ENCODE peak calls at places on chromosome 10, in nine cellular contexts. L is transverse colon, K is tibial nerve, H is ovary, O is suprapubic skin, A is breast epithelium, C is esophagus muscularis mucosa, I is A549, U is prostate gland. N is an unnamed sample.

GRCh38 chr10:44933451-44933850 is 22.3 kb downstream of the TMEM72 start:
- DNase-seq in L (no peak), K (no peak), H (no peak), O (no peak), A (no peak), C (no peak), I (no peak), U (no peak), N (no peak)

GRCh38 chr10:104309980-104310978 is 28.0 kb downstream of the ITPRIP start:
- DNase-seq in L (no peak), K (peak; percentile 73), H (peak; percentile 84), O (peak; percentile 79), A (peak; percentile 77), C (no peak), I (no peak), U (peak; percentile 77), N (peak; percentile 56)

GRCh38 chr10:50621981-50622496 is 1.7 kb downstream of the SGMS1 start:
- DNase-seq in L (peak; percentile 95), K (peak; percentile 99), H (peak; percentile 99), O (peak; percentile 97), A (peak; percentile 88), C (peak; percentile 99), I (peak; percentile 85), U (peak; percentile 99), N (peak; percentile 98)

GRCh38 chr10:5666324-5667220 is at the start of gene ASB13:
- DNase-seq in L (peak; percentile 80), K (no peak), H (peak; percentile 82), O (no peak), A (no peak), C (peak; percentile 90), I (peak; percentile 55), U (peak; percentile 52), N (peak; percentile 89)

GRCh38 chr10:112294169-112294568 is 11.0 kb downstream of the TECTB start:
- DNase-seq in L (no peak), K (no peak), H (no peak), O (no peak), A (no peak), C (no peak), I (no peak), U (no peak), N (no peak)

GRCh38 chr10:93707623-93708022 is 5.2 kb upstream of the FRA10AC1 start:
- DNase-seq in L (no peak), K (no peak), H (no peak), O (no peak), A (no peak), C (no peak), I (no peak), U (no peak), N (no peak)

GRCh38 chr10:100826983-100827818 is 81.8 kb downstream of the PAX2 start:
- DNase-seq in L (peak; percentile 23), K (no peak), H (peak; percentile 38), O (peak; percentile 75), A (no peak), C (no peak), I (peak; percentile 46), U (no peak), N (no peak)

GRCh38 chr10:111865550-111865949 is 318.0 kb downstream of the GPAM start:
- DNase-seq in L (no peak), K (no peak), H (no peak), O (no peak), A (no peak), C (peak; percentile 53), I (no peak), U (no peak), N (no peak)

GRCh38 chr10:72334832-72335393 is 19.8 kb downstream of the DNAJB12 start:
- DNase-seq in L (peak; percentile 90), K (peak; percentile 94), H (peak; percentile 98), O (peak; percentile 95), A (peak; percentile 98), C (no peak), I (no peak), U (peak; percentile 68), N (peak; percentile 92)

GRCh38 chr10:12061124-12061523 is 7.6 kb upstream of the DHTKD1 start:
- DNase-seq in L (no peak), K (no peak), H (no peak), O (no peak), A (no peak), C (no peak), I (no peak), U (no peak), N (no peak)

GRCh38 chr10:72814134-72814790 is 79.3 kb upstream of the OIT3 start:
- DNase-seq in L (no peak), K (no peak), H (no peak), O (no peak), A (no peak), C (no peak), I (no peak), U (no peak), N (no peak)

GRCh38 chr10:110410329-110411046 is 87.2 kb upstream of the DUSP5 start:
- DNase-seq in L (peak; percentile 77), K (peak; percentile 52), H (no peak), O (no peak), A (peak; percentile 75), C (no peak), I (peak; percentile 98), U (no peak), N (no peak)
- H3K4me1 ChIP-seq in L (peaks cover 14% of the 10 kb centered on the region), K (peaks cover 14% of the 10 kb centered on the region), H (no peaks in the 10 kb centered on the region), O (peaks cover 35% of the 10 kb centered on the region), A (no peaks in the 10 kb centered on the region), C (peaks cover 34% of the 10 kb centered on the region), I (peaks cover 85% of the 10 kb centered on the region), U (no peaks in the 10 kb centered on the region), N (peaks cover 20% of the 10 kb centered on the region)

GRCh38 chr10:46030091-46030937 is at the start of gene NCOA4:
- DNase-seq in L (peak; percentile 98), K (peak; percentile 97), H (peak; percentile 97), O (peak; percentile 98), A (peak; percentile 93), C (peak; percentile 98), I (peak; percentile 98), U (peak; percentile 96), N (peak; percentile 99)
- TF ChIP-seq POLR2A in L (peak; percentile 93), K (peak; percentile 65), H (peak; percentile 37), O (no peak), A (no peak), C (no peak), I (peak; percentile 80), U (peak; percentile 74), N (peak; percentile 96)

GRCh38 chr10:37268266-37268665 is 142.9 kb downstream of the ANKRD30A start:
- DNase-seq in L (no peak), K (no peak), H (no peak), O (no peak), A (no peak), C (no peak), I (no peak), U (no peak), N (no peak)

DNA sequence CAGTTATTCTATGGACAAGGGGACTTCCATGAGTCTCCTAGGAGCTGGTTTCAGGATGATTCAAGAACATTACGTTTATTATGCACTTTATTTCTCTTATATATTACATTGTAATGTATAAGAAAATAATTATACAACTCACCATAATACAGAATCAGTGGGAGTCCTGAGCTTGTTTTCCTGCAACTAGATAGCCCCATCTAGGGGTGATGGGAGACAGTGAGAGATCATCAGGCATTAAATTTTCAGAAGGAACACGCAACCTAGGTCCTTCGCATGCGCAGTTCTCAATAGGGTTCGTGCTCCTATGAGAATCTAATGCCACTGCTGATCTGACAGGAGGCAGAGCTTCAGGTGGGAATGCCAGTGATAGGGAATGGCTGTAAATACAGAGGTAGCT is 137.9 kb downstream of the ANKRD30A start:
- DNase-seq in L (no peak), K (no peak), H (no peak), O (no peak), A (no peak), C (no peak), I (peak; percentile 66), U (no peak), N (no peak)
- H3K9me3 ChIP-seq in L (no peaks in the 10 kb centered on the region), K (no peaks in the 10 kb centered on the region), H (no peaks in the 10 kb centered on the region), O (no peaks in the 10 kb centered on the region), A (no peaks in the 10 kb centered on the region), C (no peaks in the 10 kb centered on the region), I (no peaks in the 10 kb centered on the region), U (no peaks in the 10 kb centered on the region), N (no peaks in the 10 kb centered on the region)

GRCh38 chr10:32333849-32334248 is 13.1 kb downstream of the EPC1 start:
- DNase-seq in L (no peak), K (no peak), H (no peak), O (no peak), A (no peak), C (no peak), I (no peak), U (no peak), N (no peak)

GRCh38 chr10:32337343-32337742 is 9.6 kb downstream of the EPC1 start:
- DNase-seq in L (no peak), K (no peak), H (no peak), O (no peak), A (no peak), C (no peak), I (no peak), U (no peak), N (no peak)

GRCh38 chr10:32341596-32341995 is 5.4 kb downstream of the EPC1 start:
- DNase-seq in L (no peak), K (no peak), H (no peak), O (no peak), A (no peak), C (no peak), I (no peak), U (no peak), N (no peak)

GRCh38 chr10:32340596-32341180 is 6.3 kb downstream of the EPC1 start:
- DNase-seq in L (no peak), K (no peak), H (no peak), O (no peak), A (no peak), C (no peak), I (no peak), U (no peak), N (no peak)

GRCh38 chr10:32338262-32338661 is 8.7 kb downstream of the EPC1 start:
- DNase-seq in L (no peak), K (no peak), H (no peak), O (no peak), A (no peak), C (no peak), I (no peak), U (no peak), N (no peak)
- H3K4me1 ChIP-seq in L (peaks cover 55% of the 10 kb centered on the region), K (peaks cover 55% of the 10 kb centered on the region), H (peaks cover 25% of the 10 kb centered on the region), O (peaks cover 71% of the 10 kb centered on the region), A (no peaks in the 10 kb centered on the region), C (peaks cover 96% of the 10 kb centered on the region), I (peaks cover 20% of the 10 kb centered on the region), U (peaks cover 3% of the 10 kb centered on the region), N (no peaks in the 10 kb centered on the region)

DNA sequence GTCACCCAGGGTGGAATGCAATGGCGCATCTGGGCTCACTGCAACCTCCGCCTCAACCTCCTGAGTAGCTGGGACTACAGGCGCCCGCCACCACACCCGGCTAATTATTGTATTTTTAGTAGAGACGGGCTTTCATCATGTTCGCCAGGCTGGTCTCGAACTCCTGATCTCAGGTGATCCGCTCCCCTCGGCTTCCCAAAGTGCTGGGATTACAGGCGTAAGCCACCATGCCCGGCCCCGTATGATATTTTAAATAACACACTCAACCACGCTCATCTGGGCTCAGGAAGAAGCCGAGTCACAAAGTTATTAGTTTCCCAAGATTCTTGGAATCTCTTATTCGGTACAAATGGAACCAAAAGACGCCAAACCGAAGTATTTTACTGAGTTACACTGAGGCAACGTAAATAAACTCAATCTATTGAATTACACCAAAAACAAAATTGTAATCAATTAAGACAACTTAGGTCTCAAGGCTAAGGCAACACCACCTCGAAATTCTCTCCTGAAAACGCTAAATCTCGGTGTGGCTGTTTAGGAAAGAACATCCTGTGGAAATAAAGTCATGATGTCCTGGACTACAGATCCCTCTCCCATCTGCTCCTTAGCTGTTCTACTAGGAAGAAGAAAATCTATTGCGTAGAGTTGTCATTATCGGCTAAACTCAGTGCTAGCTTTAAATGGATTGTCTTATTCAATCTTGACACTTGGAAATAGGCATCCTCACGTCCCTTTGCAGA is 910 bp downstream of the ARHGAP19 start:
- DNase-seq in L (no peak), K (no peak), H (no peak), O (peak; percentile 55), A (no peak), C (no peak), I (no peak), U (no peak), N (no peak)
- TF ChIP-seq POLR2A in L (no peak), K (no peak), H (no peak), O (no peak), A (no peak), C (no peak), I (no peak), U (no peak), N (no peak)

N was measured in right lobe of liver.